ENCODE peak calls at places on chromosomes 13 and 19, in five cellular contexts. N is chondrocyte, U is Calu3, M is bronchial epithelial cell, R is stomach. B is an unnamed sample.

GRCh38 chr19:8085606-8086464 is 33.3 kb downstream of the CCL25 start:
- DNase-seq in U (peak), M (no peak), N (no peak), R (no peak), B (no peak)

GRCh38 chr19:50268046-50268445 is 61.1 kb downstream of the KCNC3 start:
- DNase-seq in U (no peak), N (no peak), R (no peak), M (no peak), B (no peak)

GRCh38 chr19:41335467-41335866 is 18.3 kb downstream of the TGFB1 start:
- DNase-seq in N (no peak), U (no peak), R (no peak), M (no peak), B (no peak)

GRCh38 chr13:42836930-42837329 is 55.5 kb downstream of the FAM216B start:
- DNase-seq in N (no peak), M (peak), U (peak), R (no peak), B (peak)

GRCh38 chr13:40812724-40813445 is 23.5 kb downstream of the SLC25A15 start:
- DNase-seq in N (no peak), U (no peak), R (no peak), M (peak), B (peak)

GRCh38 chr19:30106417-30107095 is 164.5 kb downstream of the URI1 start:
- DNase-seq in U (no peak), M (no peak), N (no peak), R (no peak), B (no peak)

GRCh38 chr13:79392882-79393563 is 13.0 kb downstream of the RBM26 start:
- DNase-seq in N (no peak), U (no peak), R (no peak), M (peak), B (peak)

GRCh38 chr13:103557878-103558277 is 491.7 kb upstream of the SLC10A2 start:
- DNase-seq in M (no peak), U (no peak), N (no peak), R (no peak), B (no peak)

GRCh38 chr13:33676700-33677048 is 141.3 kb upstream of the RFC3 start:
- DNase-seq in U (peak), N (no peak), R (peak), M (peak), B (peak)

GRCh38 chr13:39530996-39531395 is 72.0 kb downstream of the LHFPL6 start:
- DNase-seq in N (no peak), R (no peak), U (no peak), M (no peak), B (peak)

GRCh38 chr19:45999653-46000121 is 4.4 kb downstream of the CCDC61 start:
- DNase-seq in U (no peak), R (no peak), M (peak), N (no peak), B (peak)

GRCh38 chr19:55099557-55100506 is 17.6 kb downstream of the PPP1R12C start:
- DNase-seq in N (no peak), U (peak), R (no peak), M (no peak), B (no peak)

GRCh38 chr19:13023666-13024065 is 28.4 kb downstream of the NFIX start:
- DNase-seq in M (no peak), R (no peak), U (no peak), N (no peak), B (no peak)

GRCh38 chr13:88674841-88675240 is 1003.7 kb downstream of the SLITRK5 start:
- DNase-seq in N (no peak), U (no peak), M (no peak), R (no peak), B (no peak)

GRCh38 chr19:23116802-23117571 is at the start of gene ZNF730:
- DNase-seq in N (peak), U (no peak), R (no peak), M (peak), B (peak)

GRCh38 chr19:13208964-13209796 is 59.0 kb downstream of the IER2 start:
- DNase-seq in M (no peak), U (no peak), N (no peak), R (no peak), B (no peak)

GRCh38 chr13:114078501-114079451 is 53.6 kb downstream of the RASA3 start:
- DNase-seq in M (peak), R (peak), U (no peak), N (peak), B (peak)

GRCh38 chr13:70237131-70237530 is 128.9 kb upstream of the KLHL1 start:
- DNase-seq in R (no peak), N (no peak), U (no peak), M (no peak), B (no peak)

GRCh38 chr13:111404746-111405145 is 84.3 kb downstream of the TEX29 start:
- DNase-seq in N (no peak), U (no peak), M (no peak), R (no peak), B (no peak)

GRCh38 chr19:18736415-18737336 is 53.2 kb downstream of the CRTC1 start:
- DNase-seq in M (no peak), N (no peak), U (no peak), R (peak), B (no peak)

GRCh38 chr19:30023330-30023729 is 81.3 kb downstream of the URI1 start:
- DNase-seq in U (no peak), R (no peak), N (no peak), M (no peak), B (no peak)

GRCh38 chr13:94112227-94112626 is 367.3 kb downstream of the DCT start:
- DNase-seq in M (peak), U (no peak), R (no peak), N (no peak), B (peak)

GRCh38 chr19:43460362-43461016 is 4.9 kb downstream of the LYPD3 start:
- DNase-seq in R (no peak), U (no peak), N (no peak), M (no peak), B (no peak)

GRCh38 chr19:51760811-51761356 is at the start of gene FPR2:
- DNase-seq in U (no peak), M (no peak), N (no peak), R (no peak), B (no peak)

GRCh38 chr19:45630463-45630862 is 8.7 kb downstream of the EML2 start:
- DNase-seq in M (peak), R (no peak), N (no peak), U (peak), B (peak)

GRCh38 chr13:54733639-54734038 is 1705.0 kb downstream of the OLFM4 start:
- DNase-seq in N (no peak), M (no peak), U (no peak), R (no peak), B (no peak)
- TF ChIP-seq CTCF in N (no peak), M (no peak), U (no peak), R (no peak), B (no peak)

DNA sequence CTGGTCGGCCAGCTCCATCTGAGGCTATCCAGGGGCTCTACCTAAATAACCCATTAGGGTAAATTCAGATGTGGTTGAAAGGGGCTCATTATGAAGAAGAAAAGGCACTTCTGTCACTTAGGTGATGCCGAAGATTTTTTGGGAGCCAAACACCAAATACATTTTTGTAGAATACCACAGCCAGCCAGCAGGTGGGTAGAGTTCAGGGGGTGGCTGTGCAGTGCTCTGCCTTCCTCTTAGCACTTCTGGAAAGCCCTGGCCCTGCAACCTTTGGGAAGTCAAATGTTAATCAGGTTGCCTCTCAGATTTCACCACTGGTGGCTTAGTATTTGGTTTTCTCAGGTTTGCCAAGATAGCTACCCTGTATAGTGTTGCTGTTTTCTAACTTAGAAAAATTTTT is 18.5 kb upstream of the GPR18 start:
- DNase-seq in M (no peak), N (no peak), R (no peak), U (no peak), B (no peak)
- TF ChIP-seq CTCF in M (no peak), N (no peak), R (no peak), U (no peak), B (no peak)

GRCh38 chr19:37172368-37173366 is at the start of gene ZNF585A:
- DNase-seq in R (peak), U (peak), M (peak), N (peak), B (peak)
- TF ChIP-seq CTCF in R (no peak), U (no peak), M (peak), N (peak), B (peak)

GRCh38 chr19:34556500-34556899 is 74.9 kb downstream of the WTIP start:
- DNase-seq in U (peak), N (no peak), M (no peak), R (no peak), B (peak)
- TF ChIP-seq CTCF in U (peak), N (peak), M (peak), R (no peak), B (peak)

GRCh38 chr19:1087813-1088418 is 7.3 kb downstream of the POLR2E start:
- DNase-seq in U (no peak), R (no peak), N (no peak), M (no peak), B (no peak)
- TF ChIP-seq CTCF in U (no peak), R (no peak), N (no peak), M (no peak), B (no peak)

DNA sequence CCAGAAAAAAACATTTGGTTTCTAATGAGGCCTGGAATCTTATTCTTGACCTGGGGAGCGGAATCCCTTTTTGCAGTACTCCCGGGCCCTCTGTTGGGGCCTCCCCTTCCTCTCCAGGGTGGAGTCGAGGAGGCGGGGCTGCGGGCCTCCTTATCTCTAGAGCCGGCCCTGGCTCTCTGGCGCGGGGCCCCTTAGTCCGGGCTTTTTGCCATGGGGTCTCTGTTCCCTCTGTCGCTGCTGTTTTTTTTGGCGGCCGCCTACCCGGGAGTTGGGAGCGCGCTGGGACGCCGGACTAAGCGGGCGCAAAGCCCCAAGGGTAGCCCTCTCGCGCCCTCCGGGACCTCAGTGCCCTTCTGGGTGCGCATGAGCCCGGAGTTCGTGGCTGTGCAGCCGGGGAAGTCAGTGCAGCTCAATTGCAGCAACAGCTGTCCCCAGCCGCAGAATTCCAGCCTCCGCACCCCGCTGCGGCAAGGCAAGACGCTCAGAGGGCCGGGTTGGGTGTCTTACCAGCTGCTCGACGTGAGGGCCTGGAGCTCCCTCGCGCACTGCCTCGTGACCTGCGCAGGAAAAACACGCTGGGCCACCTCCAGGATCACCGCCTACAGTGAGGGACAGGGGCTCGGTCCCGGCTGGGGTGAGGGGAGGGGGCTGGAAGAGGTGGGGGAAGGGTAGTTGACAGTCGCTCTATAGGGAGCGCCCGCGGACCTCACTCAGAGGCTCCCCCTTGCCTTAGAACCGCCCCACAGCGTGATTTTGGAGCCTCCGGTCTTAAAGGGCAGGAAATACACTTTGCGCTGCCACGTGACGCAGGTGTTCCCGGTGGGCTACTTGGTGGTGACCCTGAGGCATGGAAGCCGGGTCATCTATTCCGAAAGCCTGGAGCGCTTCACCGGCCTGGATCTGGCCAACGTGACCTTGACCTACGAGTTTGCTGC is at the start of gene ICAM4:
- DNase-seq in M (peak), R (peak), N (no peak), U (no peak), B (peak)
- TF ChIP-seq CTCF in M (no peak), R (no peak), N (no peak), U (no peak), B (no peak)

GRCh38 chr19:5025027-5025426 is 56.1 kb downstream of the KDM4B start:
- DNase-seq in U (no peak), N (no peak), M (no peak), R (no peak), B (no peak)

GRCh38 chr19:5023128-5023571 is 54.2 kb downstream of the KDM4B start:
- DNase-seq in M (no peak), U (no peak), R (no peak), N (no peak), B (no peak)

GRCh38 chr19:5022066-5022860 is 53.4 kb downstream of the KDM4B start:
- DNase-seq in N (no peak), M (no peak), R (no peak), U (no peak), B (no peak)

GRCh38 chr19:5026706-5027273 is 57.9 kb downstream of the KDM4B start:
- DNase-seq in R (no peak), N (no peak), U (no peak), M (no peak), B (no peak)

DNA sequence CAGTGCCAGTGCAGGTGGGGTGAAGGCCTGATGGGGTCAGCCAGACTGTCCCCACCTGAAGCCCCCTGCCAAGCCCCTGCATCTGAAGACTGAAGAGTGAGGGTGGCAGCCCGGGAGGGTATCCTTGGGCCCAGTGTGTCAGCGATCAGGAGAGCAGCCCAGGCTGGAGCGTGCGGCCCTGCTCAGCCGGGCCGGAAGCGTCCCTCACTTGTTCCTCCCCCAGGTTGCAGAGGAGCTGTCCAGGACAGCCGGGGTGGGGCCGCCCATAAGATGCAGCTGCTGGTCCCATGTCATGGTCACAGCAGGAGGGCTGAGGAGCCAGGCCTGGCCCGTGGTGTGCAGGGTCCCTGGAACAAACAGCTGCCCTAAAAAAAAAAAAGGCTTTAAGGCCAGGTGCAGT is 55.4 kb downstream of the KDM4B start:
- DNase-seq in U (no peak), M (no peak), N (no peak), R (no peak), B (no peak)
- TF ChIP-seq CTCF in U (no peak), M (no peak), N (no peak), R (no peak), B (no peak)

DNA sequence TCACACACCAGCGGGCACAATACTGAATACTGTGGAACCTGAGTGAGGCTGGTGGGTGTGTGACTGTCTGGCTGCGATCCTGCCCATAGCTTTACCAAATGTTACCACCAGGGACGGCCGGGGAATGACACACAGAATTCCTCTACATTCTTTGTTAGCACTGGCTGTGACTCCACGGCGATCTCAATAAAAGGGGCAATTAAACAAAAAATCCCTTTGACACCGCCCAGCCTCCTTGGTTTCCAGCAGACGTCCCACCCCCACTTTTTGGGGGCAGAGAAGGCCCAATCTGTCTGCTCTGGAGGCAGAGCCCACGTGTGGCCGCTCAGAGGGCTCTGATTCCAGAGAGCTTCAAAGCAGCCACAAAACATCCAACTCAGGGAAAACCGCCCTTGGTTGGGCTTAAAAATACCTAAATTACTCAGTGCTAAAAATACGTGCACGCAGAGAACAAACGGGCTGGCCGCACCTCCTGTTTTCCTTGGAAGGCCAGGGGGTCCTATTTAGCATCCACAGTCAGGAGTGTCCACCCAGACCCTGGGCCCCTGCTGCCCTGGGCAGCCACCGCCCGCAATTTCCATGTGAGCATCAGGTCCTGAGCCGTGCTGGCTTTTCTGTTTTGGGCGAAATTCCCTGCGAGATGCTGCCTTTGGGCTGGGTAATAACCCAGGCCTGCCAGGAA is 47.8 kb downstream of the GADD45B start:
- DNase-seq in N (no peak), U (no peak), R (no peak), M (no peak), B (no peak)
- TF ChIP-seq CTCF in N (peak), U (no peak), R (no peak), M (no peak), B (peak)

GRCh38 chr19:10395003-10395402 is 8.3 kb downstream of the CDC37 start:
- DNase-seq in N (no peak), M (no peak), R (no peak), U (no peak), B (no peak)

GRCh38 chr19:10390652-10391286 is 10.4 kb upstream of the TYK2 start:
- DNase-seq in R (peak), M (peak), U (peak), N (no peak), B (peak)

GRCh38 chr19:10395436-10395835 is 7.9 kb downstream of the CDC37 start:
- DNase-seq in U (no peak), R (no peak), M (no peak), N (no peak), B (no peak)

GRCh38 chr19:10392120-10392519 is 11.2 kb downstream of the CDC37 start:
- DNase-seq in U (no peak), M (no peak), N (no peak), R (no peak), B (no peak)

GRCh38 chr19:10393137-10393536 is 10.2 kb downstream of the CDC37 start:
- DNase-seq in M (no peak), U (no peak), N (no peak), R (no peak), B (no peak)
- TF ChIP-seq CTCF in M (no peak), U (no peak), N (no peak), R (no peak), B (no peak)

GRCh38 chr19:47514151-47514868 is 553 bp downstream of the NAPA start:
- DNase-seq in U (no peak), N (peak), R (peak), M (no peak), B (no peak)

GRCh38 chr19:47512183-47512947 is 2.5 kb downstream of the NAPA start:
- DNase-seq in R (peak), M (peak), N (no peak), U (peak), B (peak)

GRCh38 chr19:47518139-47518538 is 3.3 kb upstream of the NAPA start:
- DNase-seq in N (no peak), M (peak), U (no peak), R (no peak), B (no peak)

GRCh38 chr19:47512948-47513319 is 1.9 kb downstream of the NAPA start:
- DNase-seq in U (no peak), M (no peak), R (no peak), N (no peak), B (no peak)

DNA sequence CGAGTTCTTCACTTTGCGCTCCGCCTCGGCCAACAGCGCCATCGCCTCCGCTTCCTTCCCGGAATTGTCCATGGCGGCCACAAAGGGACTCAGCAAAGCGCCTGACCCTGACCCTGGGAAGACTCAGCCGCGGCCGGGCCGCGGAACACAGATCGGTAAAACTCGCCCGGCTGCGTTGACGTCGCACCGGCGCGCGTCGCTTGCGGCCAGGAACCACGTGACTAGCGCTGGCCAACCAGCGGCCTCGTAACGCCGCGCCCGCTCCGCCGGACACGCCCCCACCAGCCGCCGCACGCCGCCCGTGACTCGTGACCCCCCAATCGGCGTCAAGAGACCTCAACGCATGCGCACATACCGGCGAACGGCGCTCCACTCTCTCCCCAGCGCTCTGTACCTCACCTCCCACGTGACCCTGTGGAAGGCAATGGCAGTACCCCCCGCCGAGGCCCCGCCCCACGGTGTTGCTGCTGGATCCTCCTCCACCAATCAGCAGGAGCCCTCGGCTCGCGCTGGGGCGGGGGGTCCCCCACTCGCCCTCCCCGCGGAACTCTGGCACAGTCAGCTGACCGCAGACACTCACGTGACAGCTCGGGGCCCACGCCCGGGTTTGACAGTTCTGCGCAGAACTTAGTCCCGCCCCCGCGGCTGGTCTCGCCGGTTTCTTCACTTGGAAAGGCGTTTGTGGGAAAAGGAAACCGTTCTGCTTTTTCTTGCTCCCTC is at the start of gene NAPA:
- DNase-seq in N (peak), U (peak), M (peak), R (peak), B (peak)
- TF ChIP-seq CTCF in N (no peak), U (peak), M (no peak), R (no peak), B (no peak)

B was measured in cardiac fibroblast.